ENCODE peak calls at places on chromosomes 1 and 21, in ten cellular contexts. Y is mesenchymal stem cell; J is heart left ventricle; A is kidney; R is CD8-positive, alpha-beta memory T cell; G is CD4-positive, CD25-positive, alpha-beta regulatory T cell; T is RWPE2; U is mammary epithelial cell; Z is effector memory CD4-positive, alpha-beta T cell; C is colonic mucosa. X is an unnamed sample. For H3K4me1 and H3K36me3, the result is how much of the 10 kb centered on the place peaks cover.

GRCh38 chr1:227035316-227035715 is 95.2 kb downstream of the COQ8A start:
- DNase-seq in Y (no peak), J (no peak), A (no peak), R (no peak), G (no peak), T (no peak), U (no peak), Z (no peak), C (no peak), X (no peak)

GRCh38 chr21:43337901-43338655 is 88.9 kb downstream of the SIK1 start:
- DNase-seq in Y (no peak), J (no peak), A (no peak), R (no peak), G (no peak), T (no peak), U (no peak), Z (no peak), C (no peak), X (no peak)

GRCh38 chr1:108831225-108831624 is 25.7 kb downstream of the AKNAD1 start:
- DNase-seq in Y (peak), J (no peak), A (no peak), R (no peak), G (peak), T (no peak), U (no peak), Z (no peak), C (no peak), X (no peak)

GRCh38 chr1:81801834-81802531 is 1.2 kb downstream of the ADGRL2 start:
- DNase-seq in Y (peak), J (peak), A (peak), R (no peak), G (no peak), T (peak), U (peak), Z (no peak), C (peak), X (peak)

GRCh38 chr1:233725423-233725822 is 111.5 kb downstream of the KCNK1 start:
- DNase-seq in Y (no peak), J (no peak), A (no peak), R (no peak), G (no peak), T (no peak), U (no peak), Z (no peak), C (no peak), X (no peak)

GRCh38 chr1:83102630-83103071 is 896.3 kb downstream of the TTLL7 start:
- DNase-seq in Y (peak), J (no peak), A (no peak), R (no peak), G (no peak), T (no peak), U (no peak), Z (no peak), C (no peak), X (no peak)

GRCh38 chr1:205082431-205082830 is 1.8 kb downstream of the TMEM81 start:
- DNase-seq in Y (no peak), J (no peak), A (no peak), R (no peak), G (no peak), T (no peak), U (no peak), Z (no peak), C (no peak), X (no peak)

GRCh38 chr1:77282187-77282865 is 507 bp downstream of the AK5 start:
- DNase-seq in Y (peak), J (no peak), A (peak), R (no peak), G (peak), T (peak), U (peak), Z (no peak), C (no peak), X (peak)

GRCh38 chr1:221806984-221807383 is 65.1 kb upstream of the DUSP10 start:
- DNase-seq in Y (no peak), J (no peak), A (no peak), R (no peak), G (no peak), T (no peak), U (no peak), Z (no peak), C (no peak), X (no peak)

GRCh38 chr1:211708006-211708405 is 32.6 kb upstream of the NEK2 start:
- DNase-seq in Y (no peak), J (no peak), A (no peak), R (no peak), G (no peak), T (no peak), U (no peak), Z (no peak), C (no peak), X (no peak)

GRCh38 chr1:67213164-67213563 is 46.9 kb downstream of the IL23R start:
- DNase-seq in Y (peak), J (no peak), A (no peak), R (no peak), G (peak), T (no peak), U (no peak), Z (no peak), C (no peak), X (no peak)

DNA sequence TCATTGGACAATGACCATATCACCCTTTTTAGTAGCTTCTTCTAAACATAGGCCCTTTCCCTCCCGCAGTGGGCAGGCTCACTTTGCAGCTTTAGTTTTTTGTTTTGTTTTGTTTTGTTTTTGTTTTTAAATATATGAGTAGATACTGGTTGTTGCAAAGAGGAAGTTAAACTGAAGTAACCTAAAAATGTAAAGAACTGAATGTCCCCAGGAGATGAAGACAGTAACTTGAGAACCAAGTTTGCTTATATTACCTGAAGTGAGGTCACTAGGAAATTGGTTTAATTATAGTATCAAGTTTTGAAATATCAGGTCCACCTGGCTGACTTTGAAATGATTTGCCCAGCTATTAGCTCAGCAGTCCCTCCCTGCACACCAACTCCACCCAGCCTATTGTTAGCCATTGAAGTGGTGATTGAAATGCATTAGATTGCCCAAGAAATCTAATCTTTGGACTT is 18.2 kb downstream of the SMAP2 start:
- DNase-seq in Y (no peak), J (no peak), A (no peak), R (no peak), G (peak), T (no peak), U (peak), Z (no peak), C (no peak), X (no peak)
- H3K4me1 ChIP-seq in Y (under half), J (under half), A (under half), R (half or more), G (half or more), T (under half), U (under half), Z (half or more), C (under half), X (under half)

DNA sequence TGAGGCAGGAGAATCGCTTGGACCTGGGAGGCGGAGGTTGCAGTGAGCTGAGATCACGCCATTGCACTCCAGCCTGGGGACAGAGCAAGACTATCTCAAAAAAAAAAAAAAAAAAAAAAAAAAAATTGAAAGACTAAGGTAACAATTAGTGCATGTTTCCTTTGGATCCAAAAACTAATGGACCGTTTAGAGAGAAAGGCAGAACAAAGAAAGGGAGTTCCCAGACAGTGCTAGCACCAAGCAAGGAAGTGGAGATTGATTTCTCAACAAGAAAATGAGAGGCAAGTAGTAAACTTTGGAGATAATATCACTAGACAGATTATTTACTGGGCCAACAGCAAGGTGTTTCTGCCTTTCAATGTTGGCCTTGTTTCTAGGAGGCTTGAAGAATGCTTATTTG is 24.2 kb downstream of the ATP1B1 start:
- DNase-seq in Y (no peak), J (no peak), A (no peak), R (no peak), G (no peak), T (no peak), U (no peak), Z (no peak), C (no peak), X (no peak)
- H3K36me3 ChIP-seq in Y (under half), J (under half), A (half or more), R (under half), G (under half), T (half or more), U (under half), Z (under half), C (under half), X (under half)

DNA sequence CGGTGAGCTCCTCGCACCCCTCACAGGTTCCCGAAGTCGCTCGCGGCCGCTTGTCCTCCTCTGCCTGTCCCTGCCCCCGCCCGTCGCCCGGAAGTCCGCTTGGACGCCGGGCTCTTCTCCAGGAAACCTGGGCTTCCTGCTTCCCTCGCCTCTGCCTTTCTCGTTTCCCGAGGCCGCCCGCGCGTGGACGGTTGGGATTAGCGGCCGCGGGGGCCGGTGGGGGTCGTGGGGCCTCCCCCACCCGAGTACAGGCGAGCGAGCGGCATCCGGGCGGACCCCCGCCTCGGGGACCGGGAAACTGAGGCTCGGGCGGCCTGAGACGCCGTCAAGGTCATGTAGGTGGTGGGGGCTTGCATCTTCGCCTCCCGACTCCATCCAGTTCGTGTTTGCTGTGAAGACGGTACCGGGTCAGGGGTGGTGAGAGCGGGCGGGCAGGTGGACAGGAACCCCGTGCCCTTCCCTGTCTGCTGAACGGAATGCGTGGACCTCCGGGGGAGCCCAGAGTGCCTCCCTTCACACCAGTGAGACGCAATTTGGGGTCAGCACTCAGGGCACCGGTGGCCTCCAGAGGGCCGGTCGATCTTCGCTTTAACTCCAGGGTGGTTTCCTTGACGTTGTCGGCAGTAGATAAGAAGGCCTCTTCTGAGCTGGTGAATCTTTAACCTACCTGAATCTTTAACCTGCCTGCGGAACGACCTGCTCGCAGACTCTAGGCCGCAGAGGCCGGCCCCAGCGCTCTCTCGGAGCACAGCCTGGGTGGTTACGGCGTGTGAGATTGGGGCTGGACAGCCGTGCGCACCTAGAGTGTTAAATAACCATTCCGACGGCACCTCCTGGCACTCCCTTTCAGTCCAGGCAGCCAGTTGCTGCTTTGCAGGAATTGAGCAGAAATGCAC is 715 bp downstream of the ARF1 start:
- DNase-seq in Y (peak), J (peak), A (peak), R (peak), G (peak), T (no peak), U (no peak), Z (no peak), C (peak), X (peak)
- H3K4me1 ChIP-seq in Y (under half), J (half or more), A (under half), R (half or more), G (half or more), T (under half), U (under half), Z (half or more), C (under half), X (under half)

DNA sequence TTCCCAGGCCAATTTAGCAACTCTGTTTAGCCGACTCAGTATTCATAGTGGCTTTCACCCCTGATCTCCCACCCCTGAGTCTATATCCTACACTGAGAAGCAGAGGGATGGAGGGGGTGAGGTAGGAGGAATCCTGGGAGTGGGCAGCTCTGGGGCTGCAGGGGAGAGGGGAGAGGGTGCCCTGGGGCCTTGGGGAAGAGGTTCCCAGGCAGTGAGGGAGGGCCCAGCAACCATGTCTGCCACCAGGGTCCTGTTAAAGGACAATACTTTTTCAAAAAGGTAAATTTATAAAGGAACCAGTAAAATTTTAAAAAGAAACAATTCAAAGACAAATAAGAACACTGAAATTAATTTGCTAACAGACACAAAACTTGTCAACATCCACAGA is 30.3 kb downstream of the EPHX1 start:
- DNase-seq in Y (no peak), J (no peak), A (peak), R (no peak), G (no peak), T (no peak), U (no peak), Z (no peak), C (no peak), X (no peak)
- H3K36me3 ChIP-seq in Y (under half), J (under half), A (under half), R (under half), G (under half), T (under half), U (under half), Z (under half), C (under half), X (under half)